ENCODE peak calls at places on chromosomes 3 and 15, in eight cellular contexts. H is activated CD8-positive, alpha-beta memory T cell treated with anti-CD3 and anti-CD28 coated beads for 1 hour; W is activated naive CD8-positive, alpha-beta T cell treated with anti-CD3 and anti-CD28 coated beads, Interleukin-2, amount 50 U/mL, for 24 hours; V is WERI-Rb-1; N is H1; R is KG1; F is K562; S is cardiac muscle cell. I is an unnamed sample.

GRCh38 chr3:108124337-108125150 is 33.7 kb upstream of the CD47 start:
- DNase-seq in H (no peak), W (peak), V (no peak), N (no peak), R (peak), F (peak), S (no peak), I (no peak)

GRCh38 chr3:107633327-107634141 is 110.8 kb downstream of the BBX start:
- DNase-seq in H (no peak), W (no peak), V (no peak), N (no peak), R (peak), F (no peak), S (no peak), I (no peak)

GRCh38 chr3:67388738-67389137 is 265.7 kb downstream of the SUCLG2 start:
- DNase-seq in H (no peak), W (no peak), V (no peak), N (no peak), R (no peak), F (no peak), S (no peak), I (no peak)

GRCh38 chr3:162142511-162142910 is 645.9 kb downstream of the OTOL1 start:
- DNase-seq in H (no peak), W (no peak), V (no peak), N (no peak), R (no peak), F (no peak), S (peak), I (no peak)

GRCh38 chr15:58458076-58458475 is 26.3 kb downstream of the LIPC start:
- DNase-seq in H (no peak), W (no peak), V (no peak), N (no peak), R (no peak), F (no peak), S (no peak), I (no peak)

GRCh38 chr3:132726341-132726823 is 4.2 kb upstream of the NPHP3 start:
- DNase-seq in H (no peak), W (no peak), V (no peak), N (no peak), R (no peak), F (peak), S (peak), I (no peak)

GRCh38 chr3:186383026-186383993 is 21.3 kb upstream of the DGKG start:
- DNase-seq in H (no peak), W (no peak), V (no peak), N (no peak), R (no peak), F (no peak), S (no peak), I (no peak)

GRCh38 chr3:169071003-169071402 is 592.5 kb downstream of the MECOM start:
- DNase-seq in H (no peak), W (no peak), V (no peak), N (no peak), R (no peak), F (no peak), S (no peak), I (no peak)

GRCh38 chr3:13161021-13161759 is 88.0 kb upstream of the IQSEC1 start:
- DNase-seq in H (no peak), W (no peak), V (peak), N (peak), R (no peak), F (no peak), S (no peak), I (no peak)

GRCh38 chr15:88513195-88513594 is 33.3 kb downstream of the DET1 start:
- DNase-seq in H (no peak), W (no peak), V (no peak), N (no peak), R (no peak), F (no peak), S (no peak), I (no peak)

GRCh38 chr3:124774305-124774673 is 44.0 kb downstream of the UMPS start:
- DNase-seq in H (no peak), W (no peak), V (no peak), N (no peak), R (no peak), F (no peak), S (peak), I (peak)

GRCh38 chr15:40282870-40283614 is at the start of gene ANKRD63:
- DNase-seq in H (no peak), W (peak), V (peak), N (no peak), R (no peak), F (peak), S (no peak), I (no peak)

GRCh38 chr3:110526732-110527727 is 544.6 kb upstream of the NECTIN3 start:
- DNase-seq in H (no peak), W (no peak), V (no peak), N (no peak), R (no peak), F (peak), S (peak), I (peak)

GRCh38 chr3:132288357-132288756 is 28.9 kb upstream of the ACP3 start:
- DNase-seq in H (no peak), W (no peak), V (no peak), N (no peak), R (no peak), F (no peak), S (peak), I (no peak)

GRCh38 chr3:111979689-111980025 is 831 bp downstream of the ABHD10 start:
- DNase-seq in H (no peak), W (no peak), V (no peak), N (no peak), R (no peak), F (no peak), S (no peak), I (no peak)

GRCh38 chr15:96316953-96317629 is 13.4 kb upstream of the NR2F2 start:
- DNase-seq in H (no peak), W (no peak), V (no peak), N (no peak), R (no peak), F (peak), S (no peak), I (no peak)

GRCh38 chr3:30130391-30130790 is 476.0 kb upstream of the TGFBR2 start:
- DNase-seq in H (no peak), W (no peak), V (no peak), N (no peak), R (no peak), F (no peak), S (no peak), I (no peak)

GRCh38 chr3:132268956-132269355 is 48.3 kb upstream of the ACP3 start:
- DNase-seq in H (no peak), W (no peak), V (peak), N (peak), R (no peak), F (peak), S (peak), I (peak)

GRCh38 chr3:194573680-194574437 is 59.4 kb downstream of the TMEM44 start:
- DNase-seq in H (no peak), W (peak), V (peak), N (peak), R (no peak), F (peak), S (peak), I (no peak)

GRCh38 chr3:173529062-173529711 is 131.6 kb downstream of the NLGN1 start:
- DNase-seq in H (no peak), W (no peak), V (peak), N (no peak), R (no peak), F (peak), S (peak), I (peak)

GRCh38 chr3:140931016-140931454 is 10.6 kb upstream of the SLC25A36 start:
- DNase-seq in H (no peak), W (no peak), V (no peak), N (peak), R (no peak), F (no peak), S (no peak), I (no peak)

GRCh38 chr15:34122771-34123183 is 20.9 kb downstream of the PGBD4 start:
- DNase-seq in H (no peak), W (no peak), V (no peak), N (no peak), R (no peak), F (no peak), S (peak), I (no peak)

GRCh38 chr3:49158108-49158709 is 7.9 kb downstream of the CCDC71 start:
- DNase-seq in H (peak), W (peak), V (peak), N (peak), R (peak), F (peak), S (peak), I (no peak)

GRCh38 chr3:40691598-40691905 is 166.8 kb downstream of the ZNF621 start:
- DNase-seq in H (no peak), W (no peak), V (no peak), N (no peak), R (no peak), F (no peak), S (peak), I (no peak)

GRCh38 chr3:25751691-25752090 is 31.6 kb downstream of the NGLY1 start:
- DNase-seq in H (no peak), W (no peak), V (no peak), N (no peak), R (no peak), F (no peak), S (no peak), I (no peak)

GRCh38 chr3:66406186-66406585 is 94.6 kb downstream of the LRIG1 start:
- DNase-seq in H (no peak), W (no peak), V (no peak), N (no peak), R (no peak), F (no peak), S (no peak), I (no peak)

GRCh38 chr3:189786479-189787064 is 155.4 kb downstream of the TP63 start:
- DNase-seq in H (no peak), W (no peak), V (no peak), N (no peak), R (no peak), F (no peak), S (no peak), I (no peak)

GRCh38 chr3:188672840-188673239 is 498.9 kb upstream of the TPRG1 start:
- DNase-seq in H (no peak), W (no peak), V (no peak), N (no peak), R (no peak), F (no peak), S (no peak), I (no peak)

I was measured in iPS DF 19.7.